ENCODE peak calls at places on chromosome 14, in six cellular contexts. J is HT-29; R is fibroblast of the conjunctiva; G is stimulated activated naive B cell treated with anti-CD40 and anti-IgM and Interleukin-4, amounts not matched to agents 10 μg/mL and 1 μg/mL and 100 μg/mL, for 72 hours; P is upper lobe of right lung; W is brain microvascular endothelial cell. Y is an unnamed sample.

GRCh38 chr14:54370323-54371125 is 26.3 kb upstream of the CDKN3 start:
- DNase-seq in W (no peak), G (no peak), R (no peak), J (no peak), P (no peak), Y (no peak)

GRCh38 chr14:54881235-54881760 is 21.3 kb downstream of the GCH1 start:
- DNase-seq in G (no peak), W (peak; percentile 79), R (peak; percentile 63), J (no peak), P (no peak), Y (no peak)

GRCh38 chr14:56172571-56172971 is 54.4 kb downstream of the PELI2 start:
- DNase-seq in G (no peak), J (no peak), P (no peak), W (peak; percentile 61), R (peak; percentile 40), Y (no peak)

GRCh38 chr14:102295301-102295700 is 9.7 kb downstream of the MOK start:
- DNase-seq in W (no peak), G (no peak), J (no peak), P (no peak), R (no peak), Y (no peak)

GRCh38 chr14:79483472-79483871 is 727.8 kb downstream of the DIO2 start:
- DNase-seq in W (peak; percentile 88), R (no peak), G (no peak), J (no peak), P (no peak), Y (no peak)

GRCh38 chr14:50089213-50089612 is 27.2 kb downstream of the VCPKMT start:
- DNase-seq in R (no peak), P (no peak), G (no peak), J (no peak), W (no peak), Y (peak; percentile 34)

GRCh38 chr14:96324219-96324618 is 38.9 kb downstream of the ATG2B start:
- DNase-seq in R (no peak), W (no peak), P (no peak), G (no peak), J (no peak), Y (no peak)

GRCh38 chr14:71701990-71702389 is 230.2 kb upstream of the RGS6 start:
- DNase-seq in J (peak; percentile 25), R (no peak), P (no peak), G (no peak), W (no peak), Y (no peak)

GRCh38 chr14:93037354-93037753 is 78.4 kb downstream of the ITPK1 start:
- DNase-seq in P (no peak), R (no peak), G (no peak), W (no peak), J (no peak), Y (no peak)

GRCh38 chr14:79656086-79656485 is 555.2 kb downstream of the DIO2 start:
- DNase-seq in R (no peak), G (no peak), J (no peak), W (no peak), P (no peak), Y (no peak)

GRCh38 chr14:94193776-94194175 is 19.7 kb downstream of the PPP4R4 start:
- DNase-seq in G (no peak), P (no peak), R (no peak), J (no peak), W (no peak), Y (no peak)

GRCh38 chr14:68462683-68463082 is 330.2 kb downstream of the ZFP36L1 start:
- DNase-seq in J (no peak), G (no peak), W (no peak), P (no peak), R (no peak), Y (no peak)

GRCh38 chr14:68968051-68968450 is 11.1 kb downstream of the ACTN1 start:
- DNase-seq in G (no peak), J (no peak), P (no peak), W (peak; percentile 0), R (no peak), Y (no peak)

GRCh38 chr14:91154851-91155625 is 41.2 kb downstream of the DGLUCY start:
- DNase-seq in P (no peak), G (peak; percentile 15), W (peak; percentile 67), R (no peak), J (peak; percentile 85), Y (no peak)

GRCh38 chr14:93655078-93655750 is 133.1 kb downstream of the PRIMA1 start:
- DNase-seq in J (peak; percentile 52), G (no peak), P (no peak), R (peak; percentile 4), W (peak; percentile 40), Y (no peak)

GRCh38 chr14:23421594-23421993 is 13.5 kb upstream of the MYH6 start:
- DNase-seq in J (no peak), G (no peak), R (no peak), P (no peak), W (no peak), Y (no peak)

GRCh38 chr14:59254146-59254910 is 65.9 kb downstream of the DAAM1 start:
- DNase-seq in G (no peak), W (peak; percentile 92), J (no peak), P (no peak), R (peak; percentile 96), Y (no peak)

GRCh38 chr14:83006071-83006670 is 1472.5 kb upstream of the SEL1L start:
- DNase-seq in G (no peak), W (no peak), J (no peak), P (no peak), R (no peak), Y (no peak)